ENCODE peak calls at places on chromosome 20, in eight cellular contexts. D is PC-3, V is psoas muscle, U is Calu3, B is glutamatergic neuron, E is activated B cell treated with CpG ODN at 0.5 μM for 24 hours, R is GM20000, L is cardiac fibroblast. G is an unnamed sample.

GRCh38 chr20:18719426-18719825 is 94.2 kb upstream of the SCP2D1 start:
- DNase-seq in E (no peak), L (peak; percentile 19), U (no peak), R (no peak), B (peak; percentile 33), D (no peak), V (no peak), G (no peak)

GRCh38 chr20:53547664-53548239 is 45.9 kb downstream of the ZNF217 start:
- DNase-seq in V (no peak), L (peak; percentile 79), U (peak; percentile 62), R (peak; percentile 65), D (peak; percentile 95), B (peak; percentile 30), E (no peak), G (peak; percentile 40)

GRCh38 chr20:16580127-16580526 is 6.9 kb upstream of the KIF16B start:
- DNase-seq in U (no peak), V (peak; percentile 58), B (peak; percentile 37), E (no peak), R (no peak), D (peak; percentile 93), L (peak; percentile 79), G (no peak)

GRCh38 chr20:60087563-60088105 is 129.4 kb downstream of the CDH26 start:
- DNase-seq in D (no peak), U (no peak), B (no peak), R (no peak), E (no peak), L (peak; percentile 20), V (no peak), G (no peak)

GRCh38 chr20:46823753-46824152 is 70.9 kb upstream of the EYA2 start:
- DNase-seq in L (no peak), V (no peak), R (no peak), E (no peak), D (no peak), B (no peak), U (no peak), G (no peak)

GRCh38 chr20:58691773-58692578 is 624 bp upstream of the NPEPL1 start:
- DNase-seq in U (no peak), L (peak; percentile 63), E (no peak), D (no peak), B (no peak), V (peak; percentile 83), R (no peak), G (no peak)

GRCh38 chr20:42734660-42735368 is 454.9 kb downstream of the PTPRT start:
- DNase-seq in D (no peak), V (no peak), U (no peak), B (no peak), E (no peak), L (no peak), R (no peak), G (no peak)

GRCh38 chr20:41854765-41855164 is 236.6 kb upstream of the CHD6 start:
- DNase-seq in V (no peak), R (no peak), B (no peak), U (no peak), E (no peak), D (peak; percentile 36), L (peak; percentile 4), G (no peak)

GRCh38 chr20:63091901-63092659 is 85.3 kb upstream of the BHLHE23 start:
- DNase-seq in R (no peak), B (peak; percentile 10), U (no peak), E (no peak), L (no peak), D (no peak), V (peak; percentile 36), G (peak; percentile 2)

DNA sequence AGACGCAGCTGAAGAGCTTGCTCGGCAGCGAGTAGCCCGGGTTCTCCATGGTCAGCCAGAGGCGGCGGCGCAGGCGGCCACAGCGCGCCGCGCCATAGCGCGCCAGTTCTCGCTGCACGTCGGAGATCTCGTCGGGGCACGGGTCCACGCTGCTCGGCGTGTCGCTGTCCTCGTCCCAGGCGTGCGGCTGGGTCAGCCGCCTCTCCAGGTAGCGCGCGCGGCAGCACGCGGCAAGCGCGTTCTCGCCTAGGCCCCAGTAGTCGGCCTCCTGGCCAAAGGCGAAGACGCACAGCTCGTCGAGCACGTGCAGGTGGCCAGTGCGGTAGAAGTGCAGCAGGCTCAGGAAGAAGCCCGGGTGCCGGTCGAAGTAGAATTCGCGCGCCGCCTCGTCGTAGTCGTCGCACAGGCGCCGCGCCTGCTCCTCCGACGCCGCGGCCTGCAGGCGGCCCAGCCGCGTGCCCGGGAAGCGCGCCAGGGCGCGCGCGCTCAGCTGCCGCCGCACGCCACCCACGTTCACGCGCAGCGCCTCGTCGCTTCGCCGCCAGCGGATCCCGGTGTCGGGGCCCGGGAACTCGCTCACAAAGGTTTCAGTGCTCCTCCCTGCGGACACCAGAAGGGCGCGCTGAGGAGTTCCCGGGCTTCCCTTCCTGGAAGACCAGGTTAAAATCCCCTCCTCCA is 2.7 kb downstream of the KCNS1 start:
- DNase-seq in B (peak; percentile 65), R (peak; percentile 46), U (no peak), E (no peak), V (no peak), L (peak; percentile 39), D (no peak), G (no peak)
- TF ChIP-seq CTCF in B (no peak), R (no peak), U (no peak), E (no peak), V (no peak), L (peak; percentile 16), D (no peak), G (no peak)

GRCh38 chr20:401682-402495 is 6.2 kb upstream of the RBCK1 start:
- DNase-seq in R (no peak), D (peak; percentile 99), V (no peak), L (peak; percentile 70), U (peak; percentile 61), E (no peak), B (no peak), G (no peak)

GRCh38 chr20:403582-403957 is 4.5 kb upstream of the RBCK1 start:
- DNase-seq in D (no peak), U (no peak), R (no peak), V (no peak), L (no peak), B (no peak), E (no peak), G (no peak)

GRCh38 chr20:402496-402885 is 5.6 kb upstream of the RBCK1 start:
- DNase-seq in R (no peak), U (no peak), L (no peak), E (no peak), V (no peak), B (no peak), D (no peak), G (no peak)

GRCh38 chr20:402898-403581 is 5.1 kb upstream of the RBCK1 start:
- DNase-seq in U (no peak), B (no peak), R (no peak), L (no peak), D (no peak), V (no peak), E (no peak), G (no peak)

DNA sequence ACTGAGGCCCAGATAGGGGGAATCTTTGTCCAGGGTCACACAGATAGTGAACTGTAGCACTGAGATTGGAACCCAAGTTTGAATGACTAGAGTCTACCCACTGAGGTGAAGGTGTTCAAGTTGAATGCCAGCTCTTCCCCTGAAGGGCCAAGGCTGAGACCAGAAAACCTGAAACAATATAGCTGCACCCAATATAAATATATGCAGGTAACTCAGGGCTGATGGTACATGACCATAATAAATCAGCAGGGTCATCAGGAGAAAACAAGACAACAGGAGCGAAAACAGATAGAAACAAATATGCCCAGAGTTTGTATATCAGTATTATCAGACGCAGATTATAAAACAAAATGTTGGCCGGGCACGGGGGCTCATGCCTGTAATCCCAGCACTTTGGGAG is 4.0 kb upstream of the RBCK1 start:
- DNase-seq in U (no peak), L (no peak), E (no peak), D (no peak), V (no peak), B (no peak), R (no peak), G (no peak)
- TF ChIP-seq CTCF in U (no peak), L (no peak), E (no peak), D (no peak), V (no peak), B (no peak), R (no peak), G (no peak)

DNA sequence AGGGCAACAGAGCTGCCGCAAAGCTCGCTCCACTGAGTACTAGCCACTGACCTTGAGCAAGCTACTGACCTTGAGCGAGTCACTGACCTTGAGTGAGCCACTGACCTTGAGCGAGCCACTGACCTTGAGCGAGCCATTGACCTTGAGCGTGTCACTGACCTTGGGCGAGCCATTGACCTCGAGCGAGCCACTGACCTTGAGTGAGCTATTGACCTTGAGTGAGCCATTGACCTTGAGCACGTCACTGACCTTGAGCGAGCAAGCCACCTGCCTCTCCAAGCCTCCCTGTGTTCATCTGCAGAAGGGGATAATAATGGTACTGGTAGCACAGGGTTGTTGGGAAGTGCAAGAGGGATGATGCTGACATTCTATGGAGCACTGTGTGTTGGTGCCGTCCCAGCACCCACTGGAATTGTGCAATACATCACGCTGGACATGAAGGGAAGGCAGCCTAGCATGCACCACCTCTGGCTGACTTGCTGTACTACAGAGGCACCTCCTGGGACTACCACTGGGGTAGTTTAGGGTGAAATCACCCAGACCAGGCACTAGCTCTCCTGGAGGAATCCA is 60.2 kb downstream of the CTCFL start:
- DNase-seq in U (peak; percentile 53), B (no peak), R (no peak), D (peak; percentile 59), E (no peak), L (peak; percentile 36), V (peak; percentile 61), G (no peak)
- TF ChIP-seq CTCF in U (peak; percentile 36), B (no peak), R (no peak), D (peak; percentile 60), E (no peak), L (peak; percentile 35), V (peak; percentile 23), G (no peak)

GRCh38 chr20:33296206-33296605 is 13.2 kb downstream of the BPIFB1 start:
- DNase-seq in D (no peak), L (peak; percentile 70), V (no peak), B (no peak), R (no peak), U (no peak), E (no peak), G (no peak)

GRCh38 chr20:33301192-33301930 is 18.3 kb downstream of the BPIFB1 start:
- DNase-seq in U (no peak), D (no peak), B (no peak), L (peak; percentile 42), R (no peak), V (no peak), E (no peak), G (no peak)

GRCh38 chr20:33303595-33303994 is 20.6 kb downstream of the BPIFB1 start:
- DNase-seq in B (no peak), R (no peak), E (no peak), D (no peak), L (no peak), U (no peak), V (no peak), G (no peak)

GRCh38 chr20:33298391-33298790 is 15.4 kb downstream of the BPIFB1 start:
- DNase-seq in V (no peak), D (no peak), L (no peak), E (no peak), U (no peak), R (no peak), B (no peak), G (no peak)

DNA sequence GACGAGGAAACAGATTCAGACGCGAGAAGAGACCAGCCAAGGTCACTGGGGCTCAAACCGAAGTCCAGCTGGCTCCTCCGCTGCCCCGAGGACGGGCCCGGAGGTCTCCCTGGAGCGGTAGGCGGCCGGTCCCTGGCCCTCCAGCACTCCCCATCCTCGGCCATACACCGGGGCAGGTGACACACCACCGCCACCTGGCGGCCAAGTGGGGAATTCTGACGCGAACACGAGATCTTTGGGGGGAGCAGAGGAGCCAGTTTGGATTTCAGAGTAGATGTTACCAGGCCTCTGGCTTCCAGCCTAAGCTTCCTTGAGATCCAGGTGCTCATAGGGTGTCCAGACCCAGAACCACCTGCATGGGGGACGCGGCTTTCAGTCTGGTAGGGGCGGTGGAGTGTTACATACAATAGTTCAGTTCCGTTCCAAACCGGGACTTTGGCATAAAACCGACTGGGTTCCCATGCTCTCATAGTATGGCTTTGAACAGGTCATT is 16.1 kb downstream of the BPIFB1 start:
- DNase-seq in L (peak; percentile 60), B (peak; percentile 89), U (peak; percentile 93), D (peak; percentile 81), R (peak; percentile 77), V (peak; percentile 76), E (peak; percentile 69), G (peak; percentile 77)
- TF ChIP-seq CTCF in L (peak; percentile 93), B (peak; percentile 98), U (peak; percentile 99), D (peak; percentile 93), R (peak; percentile 88), V (peak; percentile 87), E (peak; percentile 95), G (peak; percentile 84)

G was measured in D721Med.